ENCODE peak calls at places on chromosomes 5 and 9, in five cellular contexts. R is nephron progenitor cell, X is upper lobe of right lung, W is lung, N is SK-N-SH. Y is an unnamed sample.

GRCh38 chr5:172102251-172102870 is 85.7 kb downstream of the STK10 start:
- DNase-seq in R (no peak), X (no peak), W (no peak), N (no peak), Y (no peak)

GRCh38 chr9:98248737-98249474 is 6.5 kb downstream of the TBC1D2 start:
- DNase-seq in R (peak), X (peak), W (peak), N (no peak), Y (peak)

GRCh38 chr9:35729101-35729500 is 2.9 kb downstream of the TLN1 start:
- DNase-seq in R (no peak), X (no peak), W (no peak), N (no peak), Y (no peak)

GRCh38 chr9:4833781-4834560 is 41.2 kb downstream of the RCL1 start:
- DNase-seq in R (no peak), X (no peak), W (no peak), N (no peak), Y (no peak)

GRCh38 chr5:161663431-161663830 is 22.1 kb upstream of the GABRA6 start:
- DNase-seq in R (no peak), X (no peak), W (no peak), N (no peak), Y (no peak)

GRCh38 chr5:154811653-154812465 is 38.5 kb downstream of the FAXDC2 start:
- DNase-seq in R (peak), X (peak), W (peak), N (peak), Y (peak)

GRCh38 chr5:68884893-68885292 is 208.9 kb upstream of the SLC30A5 start:
- DNase-seq in R (no peak), X (no peak), W (no peak), N (peak), Y (no peak)

GRCh38 chr5:169196059-169196458 is 104.9 kb downstream of the SLIT3 start:
- DNase-seq in R (no peak), X (no peak), W (no peak), N (no peak), Y (no peak)

GRCh38 chr5:127001621-127002296 is 28.6 kb downstream of the MARCHF3 start:
- DNase-seq in R (no peak), X (no peak), W (no peak), N (no peak), Y (no peak)

GRCh38 chr5:67089200-67089725 is 107.3 kb downstream of the CD180 start:
- DNase-seq in R (no peak), X (no peak), W (no peak), N (peak), Y (no peak)

GRCh38 chr9:77912895-77913693 is 118.5 kb downstream of the GNAQ start:
- DNase-seq in R (no peak), X (no peak), W (no peak), N (no peak), Y (no peak)

GRCh38 chr9:110160685-110161084 is 47.3 kb downstream of the C9orf152 start:
- DNase-seq in R (no peak), X (no peak), W (no peak), N (no peak), Y (no peak)

GRCh38 chr5:1325870-1326546 is 18.9 kb downstream of the CLPTM1L start:
- DNase-seq in R (no peak), X (peak), W (no peak), N (no peak), Y (no peak)

GRCh38 chr5:25516136-25516535 is 871.4 kb upstream of the CDH10 start:
- DNase-seq in R (no peak), X (no peak), W (no peak), N (no peak), Y (no peak)

GRCh38 chr5:62064993-62065392 is 241.0 kb upstream of the KIF2A start:
- DNase-seq in R (no peak), X (no peak), W (no peak), N (no peak), Y (no peak)

GRCh38 chr5:76690704-76691469 is 25.0 kb upstream of the F2R start:
- DNase-seq in R (no peak), X (no peak), W (no peak), N (no peak), Y (no peak)

GRCh38 chr9:127455299-127455992 is 4.1 kb downstream of the LRSAM1 start:
- DNase-seq in R (no peak), X (peak), W (no peak), N (no peak), Y (peak)

GRCh38 chr9:127944586-127945218 is 7.0 kb upstream of the DPM2 start:
- DNase-seq in R (no peak), X (no peak), W (no peak), N (no peak), Y (no peak)

GRCh38 chr5:43631182-43631910 is 28.4 kb downstream of the NNT start:
- DNase-seq in R (peak), X (no peak), W (peak), N (peak), Y (peak)

GRCh38 chr5:145903862-145904261 is 31.0 kb upstream of the GRXCR2 start:
- DNase-seq in R (no peak), X (no peak), W (no peak), N (no peak), Y (no peak)

GRCh38 chr5:31866166-31866565 is 227.2 kb downstream of the PDZD2 start:
- DNase-seq in R (no peak), X (no peak), W (no peak), N (no peak), Y (no peak)

GRCh38 chr5:38715671-38716070 is 130.1 kb upstream of the OSMR start:
- DNase-seq in R (no peak), X (no peak), W (no peak), N (peak), Y (no peak)

GRCh38 chr5:125499969-125500368 is 753.5 kb upstream of the ZNF608 start:
- DNase-seq in R (no peak), X (no peak), W (no peak), N (no peak), Y (no peak)

GRCh38 chr9:5953743-5954707 is 61.4 kb downstream of the RANBP6 start:
- DNase-seq in R (no peak), X (no peak), W (no peak), N (no peak), Y (no peak)

GRCh38 chr9:126695186-126696090 is 81.7 kb downstream of the LMX1B start:
- DNase-seq in R (no peak), X (peak), W (no peak), N (peak), Y (no peak)

GRCh38 chr5:73591102-73591695 is 25.7 kb downstream of the UTP15 start:
- DNase-seq in R (peak), X (no peak), W (peak), N (peak), Y (peak)

GRCh38 chr9:26243722-26244121 is 565.5 kb upstream of the TUSC1 start:
- DNase-seq in R (no peak), X (no peak), W (no peak), N (no peak), Y (no peak)

GRCh38 chr9:104177003-104177611 is 83.0 kb downstream of the SMC2 start:
- DNase-seq in R (no peak), X (no peak), W (no peak), N (no peak), Y (no peak)

GRCh38 chr5:168867271-168867670 is 288.1 kb upstream of the PANK3 start:
- DNase-seq in R (no peak), X (no peak), W (no peak), N (no peak), Y (no peak)

GRCh38 chr9:82939451-82939850 is 123.5 kb downstream of the RASEF start:
- DNase-seq in R (no peak), X (no peak), W (peak), N (no peak), Y (no peak)

GRCh38 chr9:71638627-71639026 is 129.7 kb downstream of the CEMIP2 start:
- DNase-seq in R (no peak), X (no peak), W (peak), N (no peak), Y (no peak)

GRCh38 chr9:122239722-122240121 is 11.0 kb upstream of the LHX6 start:
- DNase-seq in R (no peak), X (no peak), W (no peak), N (no peak), Y (no peak)

GRCh38 chr9:74755355-74755754 is 132.4 kb downstream of the TRPM6 start:
- DNase-seq in R (no peak), X (no peak), W (no peak), N (no peak), Y (no peak)

GRCh38 chr9:32603914-32604852 is 31.2 kb upstream of the NDUFB6 start:
- DNase-seq in R (no peak), X (no peak), W (no peak), N (no peak), Y (no peak)

GRCh38 chr5:76413746-76414145 is 10.7 kb downstream of the IQGAP2 start:
- DNase-seq in R (no peak), X (no peak), W (no peak), N (no peak), Y (peak)

GRCh38 chr5:155466851-155467250 is 453.3 kb downstream of the KIF4B start:
- DNase-seq in R (no peak), X (no peak), W (no peak), N (no peak), Y (no peak)

GRCh38 chr9:97387936-97388684 is 23.8 kb upstream of the TDRD7 start:
- DNase-seq in R (no peak), X (no peak), W (no peak), N (no peak), Y (no peak)

GRCh38 chr5:749101-749670 is 35.3 kb downstream of the ZDHHC11B start:
- DNase-seq in R (no peak), X (peak), W (no peak), N (peak), Y (no peak)

GRCh38 chr9:116979461-116979860 is 292.4 kb downstream of the TRIM32 start:
- DNase-seq in R (no peak), X (no peak), W (no peak), N (no peak), Y (no peak)

GRCh38 chr5:110790673-110791072 is 51.9 kb downstream of the SLC25A46 start:
- DNase-seq in R (no peak), X (no peak), W (no peak), N (peak), Y (no peak)
- TF ChIP-seq CTCF in R (no peak), X (peak), W (no peak), N (peak), Y (no peak)

GRCh38 chr9:135478191-135478590 is 1.4 kb upstream of the PPP1R26 start:
- DNase-seq in R (no peak), X (no peak), W (no peak), N (no peak), Y (no peak)

GRCh38 chr9:135480942-135481315 is 1.3 kb downstream of the PPP1R26 start:
- DNase-seq in R (no peak), X (no peak), W (no peak), N (no peak), Y (no peak)

GRCh38 chr9:135479469-135480052 is at the start of gene PPP1R26:
- DNase-seq in R (peak), X (peak), W (no peak), N (peak), Y (no peak)

GRCh38 chr9:135480071-135480941 is 724 bp downstream of the PPP1R26 start:
- DNase-seq in R (peak), X (peak), W (no peak), N (peak), Y (no peak)

DNA sequence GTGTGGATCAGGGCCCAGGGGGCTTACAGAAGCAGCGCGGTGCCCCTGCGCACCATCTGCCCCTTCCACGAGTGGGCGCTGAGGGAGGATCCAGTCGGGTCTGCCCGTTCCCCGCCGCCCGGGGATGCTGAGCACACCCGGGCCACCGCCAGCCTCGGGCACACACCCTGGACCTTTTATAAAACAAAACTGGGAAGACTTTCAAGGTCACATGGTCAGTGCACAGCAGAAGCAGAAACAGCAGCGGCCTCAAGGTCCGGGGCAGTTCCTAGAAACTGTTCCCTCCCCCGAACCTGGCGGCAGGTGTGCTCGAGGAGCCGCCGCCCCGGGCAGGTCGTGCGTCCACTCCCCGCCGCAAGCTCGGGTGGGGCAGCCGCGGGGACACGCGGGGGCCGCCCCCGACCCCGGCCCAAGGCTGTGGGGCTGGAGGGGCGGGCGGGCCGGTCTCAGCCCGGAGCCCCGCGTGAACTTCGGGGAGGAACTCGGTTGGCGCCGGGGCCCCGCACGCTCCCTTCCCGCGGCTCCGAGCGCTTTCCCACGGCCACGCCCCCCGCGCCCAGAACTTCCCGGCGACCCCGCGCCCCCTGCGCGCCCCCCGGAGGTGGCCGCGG is 619 bp upstream of the PPP1R26 start:
- DNase-seq in R (peak), X (peak), W (peak), N (peak), Y (no peak)
- TF ChIP-seq CTCF in R (no peak), X (peak), W (no peak), N (peak), Y (no peak)

DNA sequence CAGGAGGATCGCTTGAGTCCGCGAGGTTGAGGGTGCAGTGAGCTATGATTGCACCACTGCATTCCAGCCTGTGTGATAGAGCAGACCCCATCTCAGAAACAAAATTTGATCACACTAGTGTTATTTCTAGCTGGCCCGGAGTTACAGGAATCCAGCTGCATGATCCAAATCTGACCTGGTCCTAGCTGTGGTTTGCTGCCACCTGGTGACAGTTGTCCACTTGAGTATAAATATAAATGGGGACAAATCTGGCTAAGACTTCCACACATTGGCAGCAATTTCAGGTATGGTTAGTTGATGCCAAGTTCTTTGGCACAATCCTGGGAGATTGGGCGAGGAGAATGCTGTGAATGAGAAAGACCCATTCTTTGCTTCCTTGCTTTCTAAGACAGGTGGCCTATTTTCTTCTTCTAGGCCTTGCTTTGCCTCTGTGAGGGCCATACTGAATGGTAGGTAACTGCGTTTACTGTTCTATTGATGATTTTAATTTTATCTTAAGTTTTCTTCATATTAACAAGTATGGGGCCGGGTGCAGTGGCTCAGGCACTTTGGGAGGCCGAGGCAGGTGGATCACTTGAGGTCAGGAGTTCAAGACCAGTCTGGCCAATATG is 35.4 kb downstream of the UBE2R2 start:
- DNase-seq in R (peak), X (peak), W (peak), N (peak), Y (no peak)
- TF ChIP-seq CTCF in R (peak), X (peak), W (peak), N (peak), Y (peak)

DNA sequence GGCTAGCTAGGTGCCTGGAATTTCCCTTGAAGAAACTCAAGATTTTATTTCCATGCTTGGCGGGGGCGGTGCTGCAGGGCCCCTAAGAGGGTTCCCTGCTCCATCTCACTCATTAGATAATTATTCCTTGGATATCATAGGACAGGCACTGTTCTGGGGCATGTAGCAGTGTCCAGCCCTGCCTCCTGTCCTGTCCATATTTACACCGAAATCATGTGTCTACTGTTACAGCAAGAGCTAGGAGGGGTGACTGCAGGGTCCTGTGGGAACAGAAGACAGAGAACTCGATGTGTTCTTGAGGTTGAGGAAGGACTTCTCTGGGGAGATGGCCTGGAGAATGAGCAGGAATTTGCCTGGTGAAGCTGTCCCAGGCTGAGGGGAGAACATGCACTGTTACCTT is 96.6 kb downstream of the CYFIP2 start:
- DNase-seq in R (no peak), X (no peak), W (no peak), N (no peak), Y (no peak)
- TF ChIP-seq CTCF in R (no peak), X (no peak), W (no peak), N (no peak), Y (no peak)

GRCh38 chr9:34637356-34638137 is at the start of gene SIGMAR1:
- DNase-seq in R (peak), X (peak), W (peak), N (peak), Y (peak)
- TF ChIP-seq CTCF in R (no peak), X (no peak), W (no peak), N (no peak), Y (no peak)

GRCh38 chr9:133535285-133535877 is 877 bp downstream of the ADAMTSL2 start:
- DNase-seq in R (no peak), X (no peak), W (no peak), N (no peak), Y (no peak)

GRCh38 chr9:133534346-133535284 is at the start of gene ADAMTSL2:
- DNase-seq in R (peak), X (peak), W (peak), N (peak), Y (no peak)

GRCh38 chr9:133531293-133531692 is 3.2 kb upstream of the ADAMTSL2 start:
- DNase-seq in R (no peak), X (no peak), W (no peak), N (peak), Y (no peak)

GRCh38 chr9:133533878-133534277 is 626 bp upstream of the ADAMTSL2 start:
- DNase-seq in R (no peak), X (no peak), W (no peak), N (peak), Y (no peak)

GRCh38 chr9:133532937-133533668 is 1.4 kb upstream of the ADAMTSL2 start:
- DNase-seq in R (peak), X (peak), W (peak), N (peak), Y (peak)
- TF ChIP-seq CTCF in R (peak), X (peak), W (peak), N (peak), Y (peak)

Y was measured in HL-60.